ENCODE peak calls at places on chromosomes 3 and 15, in five cellular contexts. D, Z, K, L and Q are unnamed samples.
A peak's percentile ranks its signal among the peaks of the same experiment; 100 is the strongest.

GRCh38 chr3:54989023-54989380 is 61.1 kb upstream of the LRTM1 start:
- DNase-seq in D (no peak), L (no peak), Z (no peak), K (no peak), Q (no peak)

GRCh38 chr3:133301194-133301593 is 98.7 kb upstream of the BFSP2 start:
- DNase-seq in L (no peak), D (no peak), K (no peak), Z (no peak), Q (no peak)

GRCh38 chr3:52435246-52436101 is 9.4 kb downstream of the SEMA3G start:
- DNase-seq in D (no peak), Z (no peak), K (peak; percentile 46), L (no peak), Q (no peak)

GRCh38 chr3:18618723-18619122 is 193.6 kb upstream of the SATB1 start:
- DNase-seq in D (no peak), L (no peak), K (no peak), Z (no peak), Q (no peak)

GRCh38 chr3:14286887-14287496 is 108.4 kb downstream of the LSM3 start:
- DNase-seq in K (no peak), D (no peak), Z (no peak), L (no peak), Q (no peak)

GRCh38 chr3:17639765-17640164 is 102.7 kb downstream of the TBC1D5 start:
- DNase-seq in D (no peak), L (no peak), K (no peak), Z (peak; percentile 62), Q (no peak)

GRCh38 chr3:141294848-141295247 is 63.2 kb downstream of the PXYLP1 start:
- DNase-seq in K (no peak), Z (no peak), D (no peak), L (no peak), Q (no peak)

GRCh38 chr3:104846270-104846669 is 520.4 kb upstream of the ALCAM start:
- DNase-seq in D (no peak), K (no peak), L (no peak), Z (no peak), Q (no peak)

GRCh38 chr15:74188216-74188615 is 14.4 kb downstream of the STRA6 start:
- DNase-seq in D (no peak), L (no peak), K (no peak), Z (no peak), Q (no peak)

GRCh38 chr15:63970723-63971426 is 75.4 kb downstream of the DAPK2 start:
- DNase-seq in K (no peak), L (no peak), Z (peak; percentile 80), D (no peak), Q (no peak)

GRCh38 chr15:92603743-92604470 is 51.7 kb downstream of the FAM174B start:
- DNase-seq in D (no peak), L (no peak), Z (peak; percentile 46), K (no peak), Q (no peak)

GRCh38 chr3:17672506-17672905 is 69.9 kb downstream of the TBC1D5 start:
- DNase-seq in D (no peak), L (no peak), K (no peak), Z (no peak), Q (no peak)

GRCh38 chr3:71987828-71988227 is 202.9 kb upstream of the PROK2 start:
- DNase-seq in Z (no peak), K (no peak), D (peak; percentile 46), L (no peak), Q (no peak)

GRCh38 chr3:193921480-193921879 is 214.5 kb upstream of the HES1 start:
- DNase-seq in K (no peak), L (no peak), Z (no peak), D (no peak), Q (no peak)

GRCh38 chr3:44970916-44971490 is 5.0 kb downstream of the ZDHHC3 start:
- DNase-seq in Z (no peak), K (no peak), D (no peak), L (no peak), Q (no peak)

GRCh38 chr15:70856884-70857546 is 3.1 kb upstream of the LARP6 start:
- DNase-seq in Z (peak; percentile 80), D (no peak), K (no peak), L (no peak), Q (no peak)

GRCh38 chr3:61802772-61803171 is 241.4 kb downstream of the PTPRG start:
- DNase-seq in L (no peak), Z (no peak), K (no peak), D (no peak), Q (no peak)

GRCh38 chr3:146559388-146559787 is 15.0 kb upstream of the PLSCR1 start:
- DNase-seq in K (no peak), Z (no peak), L (no peak), D (no peak), Q (no peak)

GRCh38 chr3:156702367-156702766 is 28.0 kb downstream of the TIPARP start:
- DNase-seq in Z (no peak), K (no peak), L (no peak), D (no peak), Q (no peak)